ENCODE peak calls at places on chromosomes 16 and 17, in ten cellular contexts. R, B, M, N, T, W, K, E, O and I are unnamed samples.

GRCh38 chr17:42362245-42362961 is 25.8 kb downstream of the STAT3 start:
- DNase-seq in E (no peak), O (no peak), K (no peak), R (no peak), W (no peak), N (no peak), M (no peak), B (no peak), T (no peak), I (no peak)

GRCh38 chr17:15341385-15341849 is at the start of gene TEKT3:
- DNase-seq in M (peak), R (peak), N (peak), T (peak), O (peak), E (peak), K (no peak), W (peak), B (peak), I (no peak)

GRCh38 chr17:75241143-75241430 is 20.3 kb downstream of the GGA3 start:
- DNase-seq in O (no peak), R (no peak), E (no peak), B (peak), N (no peak), M (no peak), W (no peak), T (no peak), K (no peak), I (no peak)

GRCh38 chr17:42679001-42679491 is 2.3 kb upstream of the PLEKHH3 start:
- DNase-seq in T (peak), W (peak), E (peak), M (peak), K (no peak), O (no peak), R (peak), B (no peak), N (no peak), I (peak)

GRCh38 chr17:72372185-72372584 is 251.4 kb downstream of the SOX9 start:
- DNase-seq in O (no peak), W (no peak), M (no peak), B (no peak), K (no peak), N (no peak), R (no peak), E (no peak), T (no peak), I (no peak)

GRCh38 chr16:54817940-54818574 is 112.6 kb upstream of the IRX5 start:
- DNase-seq in W (no peak), K (no peak), B (no peak), M (no peak), O (no peak), E (no peak), N (no peak), T (no peak), R (no peak), I (no peak)

GRCh38 chr16:83624436-83625120 is 183.2 kb upstream of the HSBP1 start:
- DNase-seq in N (no peak), W (no peak), E (no peak), T (no peak), R (no peak), M (no peak), O (no peak), B (no peak), K (no peak), I (no peak)

GRCh38 chr16:15576960-15577958 is 65.7 kb downstream of the MARF1 start:
- DNase-seq in K (no peak), B (no peak), R (peak), O (no peak), W (peak), T (peak), E (no peak), M (no peak), N (no peak), I (peak)

GRCh38 chr17:43661699-43662431 is at the start of gene MEOX1:
- DNase-seq in M (no peak), N (no peak), O (no peak), K (peak), W (no peak), T (no peak), B (no peak), R (no peak), E (no peak), I (no peak)

GRCh38 chr16:69859105-69859969 is 91.8 kb upstream of the CLEC18A start:
- DNase-seq in M (no peak), E (peak), T (peak), N (no peak), W (peak), B (no peak), K (no peak), R (peak), O (peak), I (peak)

GRCh38 chr17:61694095-61694494 is 103.1 kb upstream of the NACA2 start:
- DNase-seq in O (no peak), T (no peak), E (no peak), K (no peak), M (no peak), N (no peak), W (no peak), R (no peak), B (no peak), I (no peak)

DNA sequence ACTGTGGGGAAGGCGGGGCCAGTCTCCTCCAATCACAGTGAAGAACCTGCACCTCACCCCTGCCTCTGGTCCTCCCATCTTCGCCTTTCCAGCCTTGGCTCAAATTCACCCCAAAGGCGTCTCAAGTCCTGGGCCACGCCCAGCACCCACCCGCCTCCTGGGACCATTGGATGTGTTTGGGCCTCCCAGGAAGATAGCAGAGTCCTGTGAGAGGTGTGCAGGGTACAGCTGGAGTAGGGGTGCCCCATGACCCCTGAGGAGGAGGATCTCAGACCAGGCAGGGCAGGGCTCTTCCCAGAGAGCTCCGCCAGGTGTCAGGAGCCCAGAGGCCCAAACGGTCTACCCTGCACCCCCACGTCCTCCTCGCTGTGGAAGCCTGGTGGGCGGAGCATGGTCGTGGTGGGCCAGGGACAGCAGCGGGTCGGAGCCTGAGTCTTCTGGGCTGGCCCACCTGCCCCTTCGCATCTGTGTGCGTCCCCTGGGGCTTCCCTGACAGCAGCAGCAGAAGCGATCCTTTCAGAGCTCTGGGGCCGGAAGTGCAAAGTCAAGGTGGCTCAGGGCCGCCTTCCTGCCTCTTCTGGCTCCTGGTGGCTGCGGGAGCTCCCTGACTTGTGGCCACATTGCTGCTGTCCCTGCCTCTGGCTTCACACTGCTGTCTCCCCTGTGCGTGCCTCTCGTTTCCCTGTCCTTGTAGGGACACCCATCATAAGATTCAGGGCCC is 34.9 kb upstream of the ZNF469 start:
- DNase-seq in B (no peak), W (no peak), E (no peak), K (no peak), N (peak), M (no peak), O (peak), R (no peak), T (no peak), I (no peak)
- TF ChIP-seq EP300 in B (no peak), W (no peak), E (no peak), K (no peak), N (no peak), M (no peak), O (no peak), R (no peak), T (no peak), I (no peak)

DNA sequence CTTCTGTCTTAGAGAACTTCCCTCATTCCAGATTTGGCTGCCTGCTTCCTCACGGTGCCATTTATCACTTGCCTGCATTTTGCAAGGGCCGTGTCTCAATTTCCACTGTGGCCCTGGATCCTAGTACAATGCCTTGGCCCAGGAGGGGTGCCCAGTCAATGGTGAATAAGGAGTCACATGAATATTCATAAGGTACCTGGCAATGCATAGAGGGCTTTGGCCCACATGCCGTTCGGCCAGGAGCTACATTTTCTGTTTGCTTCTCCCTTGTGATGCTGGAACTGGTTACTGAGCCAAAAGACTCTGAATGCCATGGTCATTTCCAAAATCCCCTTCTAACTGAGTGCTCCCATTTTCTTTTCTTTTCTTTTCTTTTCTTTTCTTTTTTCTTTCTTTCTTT is 4.8 kb upstream of the PIRT start:
- DNase-seq in K (no peak), W (peak), T (no peak), R (no peak), M (no peak), O (no peak), B (no peak), E (no peak), N (no peak), I (no peak)
- TF ChIP-seq EP300 in K (no peak), W (no peak), T (no peak), R (no peak), M (no peak), O (no peak), B (no peak), E (no peak), N (no peak), I (no peak)

DNA sequence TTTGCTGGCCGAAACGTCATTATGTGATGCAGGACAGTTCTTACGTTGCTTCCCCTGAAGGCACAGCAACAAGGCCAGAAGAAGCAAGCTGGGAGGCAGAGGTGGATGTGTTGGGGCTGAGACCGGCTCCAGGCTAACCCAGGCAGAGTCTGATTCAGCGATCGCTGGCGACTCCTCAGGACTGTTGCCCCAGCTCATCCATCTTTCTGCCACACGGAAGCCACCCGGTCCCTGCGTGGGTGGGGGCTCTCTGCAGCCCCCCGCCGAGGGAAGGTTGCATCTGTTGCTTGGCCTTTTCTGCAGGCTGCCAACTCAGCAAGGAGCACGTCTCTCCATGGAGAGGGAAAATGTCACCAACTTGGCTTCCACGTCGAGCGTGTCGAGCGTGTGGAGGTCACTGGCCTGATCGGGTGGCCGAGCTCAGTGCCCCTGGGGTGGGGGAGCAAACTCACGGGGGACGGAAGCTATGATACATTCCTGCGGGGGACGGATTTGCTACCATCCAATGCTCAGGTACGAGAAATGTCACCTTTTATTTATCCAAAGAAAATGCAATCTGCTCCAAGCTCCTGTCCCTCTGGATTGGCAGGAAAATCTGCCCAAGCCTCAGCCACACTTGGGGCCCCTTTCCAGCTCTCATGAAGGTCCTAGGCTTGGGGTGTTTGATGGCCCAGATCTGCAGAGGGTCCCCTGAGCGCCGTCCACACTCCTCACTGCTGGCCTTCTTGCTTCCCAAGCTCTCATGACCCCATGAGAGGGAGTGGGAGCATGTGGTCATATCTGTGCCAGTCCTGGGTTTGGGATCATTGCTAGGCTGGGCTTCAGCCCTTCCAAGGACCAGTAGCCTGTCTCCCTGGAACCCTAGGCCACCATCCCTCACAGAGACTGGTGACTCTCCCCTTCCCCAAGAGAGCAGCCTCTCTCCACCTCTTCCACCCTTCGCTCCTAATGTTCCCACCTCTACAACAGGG is 69.4 kb downstream of the RPH3AL start:
- DNase-seq in E (no peak), K (no peak), M (no peak), O (no peak), T (no peak), R (no peak), B (no peak), W (no peak), N (peak), I (no peak)
- TF ChIP-seq EP300 in E (no peak), K (no peak), M (no peak), O (no peak), T (no peak), R (no peak), B (no peak), W (no peak), N (no peak), I (no peak)

GRCh38 chr16:28082624-28083023 is 19.1 kb upstream of the GSG1L start:
- DNase-seq in R (peak), W (no peak), M (no peak), K (no peak), B (no peak), T (peak), N (no peak), E (no peak), O (no peak), I (no peak)
- TF ChIP-seq EP300 in R (no peak), W (no peak), M (no peak), K (no peak), B (no peak), T (no peak), N (no peak), E (no peak), O (no peak), I (no peak)

GRCh38 chr17:81576621-81577277 is 24.6 kb upstream of the FAAP100 start:
- DNase-seq in W (no peak), R (no peak), M (no peak), T (no peak), N (no peak), E (peak), K (no peak), O (no peak), B (no peak), I (peak)

GRCh38 chr17:81575836-81576235 is 23.7 kb upstream of the FAAP100 start:
- DNase-seq in R (no peak), W (no peak), N (no peak), M (no peak), K (no peak), T (no peak), B (no peak), O (no peak), E (no peak), I (peak)

GRCh38 chr17:81574643-81574956 is 22.4 kb upstream of the FAAP100 start:
- DNase-seq in B (no peak), R (no peak), W (no peak), N (no peak), M (no peak), T (no peak), K (no peak), E (no peak), O (no peak), I (no peak)

GRCh38 chr17:81572499-81573030 is 20.4 kb upstream of the FAAP100 start:
- DNase-seq in O (no peak), T (no peak), M (no peak), E (no peak), K (no peak), W (no peak), R (no peak), B (no peak), N (no peak), I (no peak)

DNA sequence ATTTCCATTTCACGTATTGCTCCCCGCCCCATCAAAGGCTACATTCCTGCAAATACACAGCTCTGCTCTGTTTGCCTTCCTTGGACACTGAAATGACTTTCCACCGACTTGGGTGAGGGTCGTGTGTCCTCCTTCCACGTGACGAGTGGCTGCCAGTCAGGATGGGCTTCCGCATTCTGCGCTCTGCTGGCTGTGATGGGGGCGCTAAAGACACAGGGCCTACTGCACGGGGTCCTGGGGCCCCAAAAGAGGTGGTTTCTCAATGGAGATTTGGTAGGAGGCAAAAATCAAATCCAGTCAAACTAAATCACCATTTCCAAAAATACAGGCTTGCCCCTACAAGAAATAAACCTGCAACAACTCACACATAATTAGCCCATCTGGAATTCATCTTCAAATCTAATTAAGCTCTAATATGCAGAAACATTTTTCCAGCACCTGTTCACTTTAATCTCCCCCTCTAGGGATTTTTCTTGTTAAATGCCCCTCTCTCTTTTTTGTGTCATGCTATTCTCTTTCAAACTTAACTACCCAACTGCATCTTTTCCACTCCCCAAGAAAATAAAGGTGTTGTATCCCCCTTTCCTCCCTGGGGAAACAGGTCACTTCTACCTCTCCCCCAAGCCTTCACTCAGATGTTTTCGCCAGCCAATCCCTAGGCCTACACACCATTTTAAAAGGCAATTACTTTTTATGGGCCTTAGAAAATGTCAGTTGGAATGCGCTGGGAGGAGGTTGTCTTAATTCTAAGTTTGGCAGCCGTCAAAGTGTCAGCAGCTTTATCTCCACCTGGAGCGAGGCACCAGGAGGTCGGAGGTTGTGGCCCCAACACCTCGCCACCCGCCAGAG is 21.9 kb upstream of the FAAP100 start:
- DNase-seq in B (no peak), T (no peak), W (no peak), M (no peak), O (peak), K (no peak), E (no peak), R (no peak), N (no peak), I (no peak)
- TF ChIP-seq EP300 in B (no peak), T (no peak), W (no peak), M (no peak), O (peak), K (no peak), E (no peak), R (no peak), N (no peak), I (no peak)

GRCh38 chr17:47281246-47281645 is 27.6 kb downstream of the ITGB3 start:
- DNase-seq in O (no peak), E (no peak), W (no peak), R (no peak), K (no peak), T (no peak), N (no peak), M (no peak), B (no peak), I (no peak)
- TF ChIP-seq EP300 in O (no peak), E (no peak), W (no peak), R (no peak), K (no peak), T (no peak), N (no peak), M (no peak), B (no peak), I (no peak)

DNA sequence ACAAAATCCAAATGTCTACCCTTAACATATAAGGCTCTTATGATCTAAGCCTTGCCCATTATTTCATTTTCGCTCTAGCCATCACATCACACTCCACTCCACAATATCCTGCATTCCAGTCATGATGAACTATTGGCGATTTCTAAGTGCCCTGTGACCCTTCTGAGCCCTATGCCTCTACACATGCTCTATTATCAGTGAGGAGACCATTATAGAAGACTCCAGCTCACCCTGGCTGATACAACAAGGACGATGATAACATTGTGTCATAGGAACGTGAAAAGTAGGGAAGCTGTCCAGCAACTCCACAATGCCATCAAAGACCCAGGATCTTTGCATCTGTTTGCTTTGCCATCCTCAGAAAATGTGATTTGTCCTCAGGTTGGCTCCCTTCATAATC is 29.6 kb upstream of the GNAO1 start:
- DNase-seq in K (no peak), B (no peak), R (no peak), E (no peak), N (no peak), M (no peak), T (no peak), O (no peak), W (no peak), I (no peak)
- TF ChIP-seq EP300 in K (no peak), B (no peak), R (no peak), E (no peak), N (no peak), M (no peak), T (no peak), O (no peak), W (no peak), I (no peak)